ENCODE peak calls at places on chromosomes 3 and 15, in five cellular contexts. H is H1, Z is HCT116, U is GM12878, P is HepG2. S is an unnamed sample.
A peak's percentile ranks its signal among the peaks of the same experiment; 100 is the strongest.

GRCh38 chr3:64321747-64322146 is 96.5 kb upstream of the PRICKLE2 start:
- DNase-seq in H (no peak), Z (no peak), U (no peak), P (no peak), S (no peak)

GRCh38 chr3:56940331-56940730 is 120.1 kb upstream of the SPATA12 start:
- DNase-seq in H (no peak), Z (no peak), U (no peak), P (no peak), S (no peak)

GRCh38 chr3:171676600-171677175 is 133.6 kb downstream of the PLD1 start:
- DNase-seq in H (no peak), Z (no peak), U (no peak), P (no peak), S (no peak)

GRCh38 chr15:67380921-67381320 is 126.3 kb downstream of the IQCH start:
- DNase-seq in H (no peak), Z (no peak), U (no peak), P (no peak), S (no peak)

GRCh38 chr15:92715753-92716152 is 60.2 kb upstream of the FAM174B start:
- DNase-seq in H (no peak), Z (no peak), U (no peak), P (no peak), S (no peak)

GRCh38 chr3:27590437-27591320 is 106.5 kb upstream of the SLC4A7 start:
- DNase-seq in H (no peak), Z (no peak), U (no peak), P (no peak), S (no peak)

GRCh38 chr3:52277972-52278509 is 408 bp downstream of the WDR82 start:
- DNase-seq in H (peak; percentile 86), Z (no peak), U (no peak), P (no peak), S (peak; percentile 66)

GRCh38 chr3:183586477-183586876 is 31.0 kb upstream of the KLHL6 start:
- DNase-seq in H (no peak), Z (no peak), U (no peak), P (no peak), S (no peak)

GRCh38 chr3:104102386-104102785 is 1264.3 kb upstream of the ALCAM start:
- DNase-seq in H (peak; percentile 56), Z (peak; percentile 45), U (peak; percentile 23), P (peak; percentile 29), S (no peak)

GRCh38 chr15:74245342-74245931 is 9.3 kb downstream of the CCDC33 start:
- DNase-seq in H (no peak), Z (no peak), U (no peak), P (no peak), S (peak; percentile 31)

GRCh38 chr15:81492303-81492702 is 118.3 kb upstream of the TMC3 start:
- DNase-seq in H (no peak), Z (no peak), U (no peak), P (no peak), S (no peak)

GRCh38 chr3:63333815-63334214 is 55.7 kb downstream of the SYNPR start:
- DNase-seq in H (no peak), Z (no peak), U (no peak), P (no peak), S (no peak)

GRCh38 chr3:43759297-43759782 is 68.6 kb downstream of the ABHD5 start:
- DNase-seq in H (no peak), Z (no peak), U (no peak), P (peak; percentile 56), S (no peak)

GRCh38 chr3:148459931-148460513 is 237.7 kb upstream of the AGTR1 start:
- DNase-seq in H (no peak), Z (peak; percentile 6), U (no peak), P (no peak), S (no peak)
- TF ChIP-seq SRF in H (no peak), Z (no peak), U (no peak), P (no peak), S (no peak)

DNA sequence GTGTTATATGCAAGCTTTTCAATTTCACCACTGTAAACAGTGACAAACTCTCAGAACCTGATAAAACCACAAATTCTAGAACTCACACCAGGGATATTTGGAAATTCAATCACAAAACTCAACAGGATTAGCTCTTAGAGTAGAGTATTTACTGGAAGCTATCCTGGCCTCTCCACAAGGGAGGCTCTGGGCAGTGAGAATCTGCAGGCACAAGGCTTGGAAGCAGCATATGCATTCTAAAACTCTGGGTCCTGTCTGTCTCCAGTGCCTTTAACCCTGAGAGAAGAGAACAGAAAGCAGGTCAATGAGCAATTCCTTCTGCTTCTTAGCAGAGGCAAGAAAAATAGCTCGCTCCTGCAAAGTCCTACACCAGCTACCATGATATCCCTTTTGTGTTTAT is 23.4 kb downstream of the PLSCR4 start:
- DNase-seq in H (no peak), Z (no peak), U (no peak), P (no peak), S (no peak)
- H3K4me3 ChIP-seq in H (no peak overlapping the region), Z (no peak overlapping the region), U (no peak overlapping the region), P (no peak overlapping the region), S (no peak overlapping the region)

DNA sequence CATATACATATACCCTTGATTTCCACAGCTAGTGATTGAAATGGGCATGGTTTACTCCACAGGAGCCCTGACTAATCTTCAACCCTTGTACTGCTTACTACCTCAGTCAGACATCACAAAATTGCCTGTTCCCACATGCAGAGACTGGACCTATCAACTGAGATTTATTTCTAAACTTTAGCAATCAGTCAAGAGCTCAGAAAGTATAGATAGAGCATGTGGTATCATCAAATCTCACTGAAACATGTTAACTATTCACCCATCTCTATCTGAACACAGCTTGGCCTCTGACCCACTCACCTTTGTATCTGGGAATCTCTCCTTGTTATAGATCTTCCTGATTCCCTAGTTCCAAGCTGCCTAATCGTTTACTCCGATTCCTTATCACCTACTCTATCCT is 14.6 kb downstream of the ADAM10 start:
- DNase-seq in H (no peak), Z (no peak), U (no peak), P (no peak), S (no peak)
- TF ChIP-seq SRF in H (no peak), Z (no peak), U (no peak), P (no peak), S (no peak)

GRCh38 chr15:88912500-88912921 is 668 bp downstream of the MFGE8 start:
- DNase-seq in H (no peak), Z (no peak), U (no peak), P (no peak), S (peak; percentile 47)

GRCh38 chr15:88909956-88910831 is 3.0 kb downstream of the MFGE8 start:
- DNase-seq in H (no peak), Z (no peak), U (no peak), P (no peak), S (no peak)

GRCh38 chr15:88913017-88913849 is at the start of gene MFGE8:
- DNase-seq in H (peak; percentile 96), Z (no peak), U (no peak), P (peak; percentile 31), S (peak; percentile 87)

GRCh38 chr15:88913850-88914169 is 631 bp upstream of the MFGE8 start:
- DNase-seq in H (no peak), Z (no peak), U (no peak), P (no peak), S (no peak)

GRCh38 chr15:88911766-88912118 is 1.4 kb downstream of the MFGE8 start:
- DNase-seq in H (no peak), Z (no peak), U (no peak), P (no peak), S (peak; percentile 65)
- H3K4me3 ChIP-seq in H (peak overlapping the region; percentile 90), Z (peak overlapping the region; percentile 69), U (no peak overlapping the region), P (peak overlapping the region; percentile 76), S (peak overlapping the region; percentile 75)

GRCh38 chr3:385151-385550 is 188.6 kb downstream of the CHL1 start:
- DNase-seq in H (no peak), Z (no peak), U (no peak), P (no peak), S (no peak)
- TF ChIP-seq SRF in H (no peak), Z (no peak), U (no peak), P (no peak), S (no peak)

GRCh38 chr3:16174389-16174788 is at the start of gene GALNT15:
- DNase-seq in H (no peak), Z (no peak), U (no peak), P (no peak), S (no peak)
- H3K4me3 ChIP-seq in H (no peak within 1 kb of the TSS), Z (no peak within 1 kb of the TSS), U (no peak within 1 kb of the TSS), P (no peak within 1 kb of the TSS), S (no peak within 1 kb of the TSS)

DNA sequence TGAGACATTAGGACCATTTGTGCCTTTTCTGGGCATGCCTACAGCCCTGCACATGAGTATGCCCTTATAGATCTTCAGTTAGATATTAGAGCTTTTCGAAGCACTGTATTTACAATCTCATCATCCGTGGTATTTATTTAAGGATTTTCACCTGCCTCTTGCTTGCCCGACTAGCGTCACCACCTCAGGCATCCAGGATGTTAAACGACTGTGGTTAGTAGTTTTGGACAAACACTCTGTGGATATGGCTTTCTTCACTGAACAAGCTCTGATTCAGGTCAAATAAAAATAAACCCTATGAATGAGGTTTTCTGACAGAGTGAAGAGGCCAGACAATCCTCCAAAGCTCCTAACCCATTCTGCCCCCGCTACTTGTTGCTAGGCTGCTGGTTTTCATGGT is 440.0 kb downstream of the GABRG3 start:
- DNase-seq in H (no peak), Z (no peak), U (no peak), P (no peak), S (no peak)
- TF ChIP-seq SRF in H (no peak), Z (no peak), U (no peak), P (no peak), S (no peak)

GRCh38 chr3:40766396-40766795 is 241.6 kb downstream of the ZNF621 start:
- DNase-seq in H (no peak), Z (no peak), U (no peak), P (no peak), S (no peak)
- H3K4me3 ChIP-seq in H (no peak overlapping the region), Z (no peak overlapping the region), U (no peak overlapping the region), P (no peak overlapping the region), S (no peak overlapping the region)

DNA sequence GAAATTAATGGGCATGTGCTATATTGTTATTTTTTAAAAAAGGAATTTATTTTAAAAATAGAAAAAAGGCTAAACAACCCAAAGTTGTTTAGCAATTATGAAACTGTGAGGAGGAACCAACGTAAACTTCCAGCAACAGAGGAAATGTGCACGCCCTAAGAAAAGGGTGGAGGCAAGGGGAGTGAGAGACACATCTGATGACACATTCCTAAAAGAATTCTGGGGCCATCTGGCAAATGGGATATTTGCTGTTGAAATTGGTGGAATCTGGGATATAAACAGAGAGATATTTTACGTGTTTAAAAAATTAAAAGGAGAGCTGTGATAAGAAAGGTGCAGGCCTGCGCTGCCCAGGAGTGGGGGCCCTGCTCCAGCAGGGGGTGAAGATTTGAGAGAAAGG is 50.8 kb upstream of the MUC13 start:
- DNase-seq in H (no peak), Z (peak; percentile 12), U (no peak), P (no peak), S (no peak)
- TF ChIP-seq SRF in H (no peak), Z (no peak), U (no peak), P (no peak), S (no peak)

DNA sequence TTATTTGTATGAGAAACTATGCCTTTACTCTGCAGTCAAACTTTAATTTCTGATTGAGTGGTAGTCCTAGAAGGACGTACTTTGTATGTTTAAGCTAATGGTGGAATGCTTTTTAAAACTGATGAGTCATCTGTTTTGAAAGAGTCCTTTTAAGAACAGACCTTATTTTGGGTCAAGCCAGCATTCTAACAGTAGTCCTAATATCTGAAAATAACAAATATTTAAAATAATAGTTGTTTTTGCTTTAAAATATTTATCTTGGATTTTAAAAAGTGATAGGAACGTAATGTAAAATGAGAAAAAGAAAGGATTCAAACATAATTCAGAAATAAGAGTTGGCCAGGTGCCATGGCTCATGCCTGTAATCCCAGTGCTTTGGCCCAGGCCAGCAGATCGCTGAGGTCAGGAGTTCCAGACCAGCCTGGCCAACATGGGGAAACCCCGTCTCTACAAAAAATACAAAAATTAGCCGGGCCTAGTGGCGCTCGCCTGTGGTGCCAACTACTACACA is 1.3 kb upstream of the LRRC58 start:
- DNase-seq in H (no peak), Z (no peak), U (no peak), P (peak; percentile 50), S (peak; percentile 23)
- H3K4me3 ChIP-seq in H (no peak overlapping the region), Z (peak overlapping the region; percentile 78), U (peak overlapping the region; percentile 95), P (peak overlapping the region; percentile 87), S (no peak overlapping the region)